ENCODE peak calls at places on chromosomes 13 and 19, in ten cellular contexts. One of them, this sample, is unnamed.

GRCh38 chr13:48769107-48769704 is 115.5 kb downstream of the CYSLTR2 start:
- DNase-seq in AG08395: peak; percentile 83
- DNase-seq in nephron progenitor cell: peak; percentile 81
- DNase-seq in AG08396: peak; percentile 57
- DNase-seq in stimulated activated CD4-positive, alpha-beta T cell treated with anti-CD3 and anti-CD28 coated beads, Interleukin-2, amount 100 ng/mL, for 4 hours: peak; percentile 79
- DNase-seq in iPS DF 19.7: peak; percentile 52
- DNase-seq in RPMI7951: peak; percentile 77
- DNase-seq in SW 1271: peak; percentile 4
- DNase-seq in NCI-H2107: peak; percentile 58
- DNase-seq in GM04504: peak; percentile 80
- DNase-seq in this sample: peak; percentile 70

GRCh38 chr19:10044390-10044789 is 31.1 kb downstream of the RDH8 start:
- DNase-seq in AG08395: no peak
- DNase-seq in nephron progenitor cell: no peak
- DNase-seq in AG08396: no peak
- DNase-seq in stimulated activated CD4-positive, alpha-beta T cell treated with anti-CD3 and anti-CD28 coated beads, Interleukin-2, amount 100 ng/mL, for 4 hours: no peak
- DNase-seq in iPS DF 19.7: no peak
- DNase-seq in RPMI7951: no peak
- DNase-seq in SW 1271: no peak
- DNase-seq in NCI-H2107: no peak
- DNase-seq in GM04504: no peak
- DNase-seq in this sample: no peak

GRCh38 chr13:39918837-39919236 is 263.4 kb downstream of the COG6 start:
- DNase-seq in AG08395: no peak
- DNase-seq in nephron progenitor cell: no peak
- DNase-seq in AG08396: no peak
- DNase-seq in stimulated activated CD4-positive, alpha-beta T cell treated with anti-CD3 and anti-CD28 coated beads, Interleukin-2, amount 100 ng/mL, for 4 hours: no peak
- DNase-seq in iPS DF 19.7: no peak
- DNase-seq in RPMI7951: no peak
- DNase-seq in SW 1271: no peak
- DNase-seq in NCI-H2107: no peak
- DNase-seq in GM04504: no peak
- DNase-seq in this sample: no peak

GRCh38 chr13:112740502-112741131 is 50.8 kb downstream of the ATP11A start:
- DNase-seq in AG08395: peak; percentile 89
- DNase-seq in nephron progenitor cell: no peak
- DNase-seq in AG08396: peak; percentile 85
- DNase-seq in stimulated activated CD4-positive, alpha-beta T cell treated with anti-CD3 and anti-CD28 coated beads, Interleukin-2, amount 100 ng/mL, for 4 hours: no peak
- DNase-seq in iPS DF 19.7: no peak
- DNase-seq in RPMI7951: peak; percentile 60
- DNase-seq in SW 1271: no peak
- DNase-seq in NCI-H2107: peak; percentile 61
- DNase-seq in GM04504: peak; percentile 93
- DNase-seq in this sample: peak; percentile 71

GRCh38 chr13:112974676-112975075 is 5.7 kb downstream of the MCF2L start:
- DNase-seq in AG08395: no peak
- DNase-seq in nephron progenitor cell: no peak
- DNase-seq in AG08396: no peak
- DNase-seq in stimulated activated CD4-positive, alpha-beta T cell treated with anti-CD3 and anti-CD28 coated beads, Interleukin-2, amount 100 ng/mL, for 4 hours: no peak
- DNase-seq in iPS DF 19.7: no peak
- DNase-seq in RPMI7951: no peak
- DNase-seq in SW 1271: no peak
- DNase-seq in NCI-H2107: no peak
- DNase-seq in GM04504: no peak
- DNase-seq in this sample: no peak

GRCh38 chr19:14479985-14480694 is 5.0 kb upstream of the PTGER1 start:
- DNase-seq in AG08395: peak; percentile 45
- DNase-seq in nephron progenitor cell: peak; percentile 89
- DNase-seq in AG08396: peak; percentile 80
- DNase-seq in stimulated activated CD4-positive, alpha-beta T cell treated with anti-CD3 and anti-CD28 coated beads, Interleukin-2, amount 100 ng/mL, for 4 hours: peak; percentile 49
- DNase-seq in iPS DF 19.7: no peak
- DNase-seq in RPMI7951: no peak
- DNase-seq in SW 1271: no peak
- DNase-seq in NCI-H2107: no peak
- DNase-seq in GM04504: no peak
- DNase-seq in this sample: peak; percentile 77

GRCh38 chr19:41554902-41555301 is 21.1 kb upstream of the CEACAM21 start:
- DNase-seq in AG08395: no peak
- DNase-seq in nephron progenitor cell: no peak
- DNase-seq in AG08396: no peak
- DNase-seq in stimulated activated CD4-positive, alpha-beta T cell treated with anti-CD3 and anti-CD28 coated beads, Interleukin-2, amount 100 ng/mL, for 4 hours: no peak
- DNase-seq in iPS DF 19.7: no peak
- DNase-seq in RPMI7951: no peak
- DNase-seq in SW 1271: no peak
- DNase-seq in NCI-H2107: no peak
- DNase-seq in GM04504: no peak
- DNase-seq in this sample: no peak

GRCh38 chr13:112587359-112587766 is 590 bp downstream of the TUBGCP3 start:
- DNase-seq in AG08395: peak; percentile 96
- DNase-seq in nephron progenitor cell: peak; percentile 84
- DNase-seq in AG08396: peak; percentile 97
- DNase-seq in stimulated activated CD4-positive, alpha-beta T cell treated with anti-CD3 and anti-CD28 coated beads, Interleukin-2, amount 100 ng/mL, for 4 hours: peak; percentile 73
- DNase-seq in iPS DF 19.7: no peak
- DNase-seq in RPMI7951: peak; percentile 86
- DNase-seq in SW 1271: peak; percentile 0
- DNase-seq in NCI-H2107: peak; percentile 49
- DNase-seq in GM04504: peak; percentile 72
- DNase-seq in this sample: peak; percentile 86

GRCh38 chr19:7226749-7227148 is 67.5 kb downstream of the INSR start:
- DNase-seq in AG08395: no peak
- DNase-seq in nephron progenitor cell: no peak
- DNase-seq in AG08396: no peak
- DNase-seq in stimulated activated CD4-positive, alpha-beta T cell treated with anti-CD3 and anti-CD28 coated beads, Interleukin-2, amount 100 ng/mL, for 4 hours: no peak
- DNase-seq in iPS DF 19.7: no peak
- DNase-seq in RPMI7951: no peak
- DNase-seq in SW 1271: no peak
- DNase-seq in NCI-H2107: no peak
- DNase-seq in GM04504: no peak
- DNase-seq in this sample: no peak

GRCh38 chr13:21777813-21778212 is 106.9 kb downstream of the FGF9 start:
- DNase-seq in AG08395: no peak
- DNase-seq in nephron progenitor cell: no peak
- DNase-seq in AG08396: no peak
- DNase-seq in stimulated activated CD4-positive, alpha-beta T cell treated with anti-CD3 and anti-CD28 coated beads, Interleukin-2, amount 100 ng/mL, for 4 hours: no peak
- DNase-seq in iPS DF 19.7: no peak
- DNase-seq in RPMI7951: no peak
- DNase-seq in SW 1271: no peak
- DNase-seq in NCI-H2107: no peak
- DNase-seq in GM04504: no peak
- DNase-seq in this sample: no peak

GRCh38 chr19:19540707-19541515 is 2.8 kb downstream of the CILP2 start:
- DNase-seq in AG08395: peak; percentile 66
- DNase-seq in nephron progenitor cell: peak; percentile 70
- DNase-seq in AG08396: peak; percentile 86
- DNase-seq in stimulated activated CD4-positive, alpha-beta T cell treated with anti-CD3 and anti-CD28 coated beads, Interleukin-2, amount 100 ng/mL, for 4 hours: peak; percentile 65
- DNase-seq in iPS DF 19.7: peak; percentile 83
- DNase-seq in RPMI7951: no peak
- DNase-seq in SW 1271: no peak
- DNase-seq in NCI-H2107: no peak
- DNase-seq in GM04504: no peak
- DNase-seq in this sample: peak; percentile 74

GRCh38 chr19:35501684-35502083 is 11.4 kb upstream of the KRTDAP start:
- DNase-seq in AG08395: no peak
- DNase-seq in nephron progenitor cell: no peak
- DNase-seq in AG08396: no peak
- DNase-seq in stimulated activated CD4-positive, alpha-beta T cell treated with anti-CD3 and anti-CD28 coated beads, Interleukin-2, amount 100 ng/mL, for 4 hours: no peak
- DNase-seq in iPS DF 19.7: no peak
- DNase-seq in RPMI7951: no peak
- DNase-seq in SW 1271: no peak
- DNase-seq in NCI-H2107: no peak
- DNase-seq in GM04504: no peak
- DNase-seq in this sample: peak; percentile 68

GRCh38 chr19:35879770-35880317 is 11.5 kb downstream of the APLP1 start:
- DNase-seq in AG08395: peak; percentile 97
- DNase-seq in nephron progenitor cell: peak; percentile 100
- DNase-seq in AG08396: peak; percentile 95
- DNase-seq in stimulated activated CD4-positive, alpha-beta T cell treated with anti-CD3 and anti-CD28 coated beads, Interleukin-2, amount 100 ng/mL, for 4 hours: no peak
- DNase-seq in iPS DF 19.7: no peak
- DNase-seq in RPMI7951: peak; percentile 92
- DNase-seq in SW 1271: no peak
- DNase-seq in NCI-H2107: no peak
- DNase-seq in GM04504: peak; percentile 84
- DNase-seq in this sample: peak; percentile 95

GRCh38 chr13:75587679-75588078 is 38.1 kb downstream of the UCHL3 start:
- DNase-seq in AG08395: no peak
- DNase-seq in nephron progenitor cell: no peak
- DNase-seq in AG08396: no peak
- DNase-seq in stimulated activated CD4-positive, alpha-beta T cell treated with anti-CD3 and anti-CD28 coated beads, Interleukin-2, amount 100 ng/mL, for 4 hours: no peak
- DNase-seq in iPS DF 19.7: peak; percentile 72
- DNase-seq in RPMI7951: no peak
- DNase-seq in SW 1271: no peak
- DNase-seq in NCI-H2107: no peak
- DNase-seq in GM04504: no peak
- DNase-seq in this sample: no peak

GRCh38 chr13:35367586-35367985 is 108.9 kb downstream of the MAB21L1 start:
- DNase-seq in AG08395: no peak
- DNase-seq in nephron progenitor cell: no peak
- DNase-seq in AG08396: no peak
- DNase-seq in stimulated activated CD4-positive, alpha-beta T cell treated with anti-CD3 and anti-CD28 coated beads, Interleukin-2, amount 100 ng/mL, for 4 hours: no peak
- DNase-seq in iPS DF 19.7: no peak
- DNase-seq in RPMI7951: no peak
- DNase-seq in SW 1271: no peak
- DNase-seq in NCI-H2107: no peak
- DNase-seq in GM04504: no peak
- DNase-seq in this sample: no peak

GRCh38 chr19:39502640-39503417 is 4.1 kb downstream of the DLL3 start:
- DNase-seq in AG08395: peak; percentile 86
- DNase-seq in nephron progenitor cell: peak; percentile 84
- DNase-seq in AG08396: peak; percentile 93
- DNase-seq in stimulated activated CD4-positive, alpha-beta T cell treated with anti-CD3 and anti-CD28 coated beads, Interleukin-2, amount 100 ng/mL, for 4 hours: peak; percentile 65
- DNase-seq in iPS DF 19.7: no peak
- DNase-seq in RPMI7951: peak; percentile 67
- DNase-seq in SW 1271: peak; percentile 14
- DNase-seq in NCI-H2107: no peak
- DNase-seq in GM04504: peak; percentile 24
- DNase-seq in this sample: peak; percentile 86

GRCh38 chr13:44171151-44171550 is 202.5 kb upstream of the SERP2 start:
- DNase-seq in AG08395: no peak
- DNase-seq in nephron progenitor cell: no peak
- DNase-seq in AG08396: no peak
- DNase-seq in stimulated activated CD4-positive, alpha-beta T cell treated with anti-CD3 and anti-CD28 coated beads, Interleukin-2, amount 100 ng/mL, for 4 hours: no peak
- DNase-seq in iPS DF 19.7: no peak
- DNase-seq in RPMI7951: no peak
- DNase-seq in SW 1271: no peak
- DNase-seq in NCI-H2107: no peak
- DNase-seq in GM04504: no peak
- DNase-seq in this sample: no peak

GRCh38 chr13:93843082-93843481 is 616.5 kb downstream of the GPC6 start:
- DNase-seq in AG08395: no peak
- DNase-seq in nephron progenitor cell: no peak
- DNase-seq in AG08396: no peak
- DNase-seq in stimulated activated CD4-positive, alpha-beta T cell treated with anti-CD3 and anti-CD28 coated beads, Interleukin-2, amount 100 ng/mL, for 4 hours: no peak
- DNase-seq in iPS DF 19.7: no peak
- DNase-seq in RPMI7951: no peak
- DNase-seq in SW 1271: no peak
- DNase-seq in NCI-H2107: no peak
- DNase-seq in GM04504: no peak
- DNase-seq in this sample: no peak

GRCh38 chr13:58620171-58620570 is 988.6 kb downstream of the PCDH17 start:
- DNase-seq in AG08395: no peak
- DNase-seq in nephron progenitor cell: no peak
- DNase-seq in AG08396: no peak
- DNase-seq in stimulated activated CD4-positive, alpha-beta T cell treated with anti-CD3 and anti-CD28 coated beads, Interleukin-2, amount 100 ng/mL, for 4 hours: no peak
- DNase-seq in iPS DF 19.7: no peak
- DNase-seq in RPMI7951: no peak
- DNase-seq in SW 1271: no peak
- DNase-seq in NCI-H2107: no peak
- DNase-seq in GM04504: no peak
- DNase-seq in this sample: no peak

GRCh38 chr19:2840794-2841790 is at the start of gene ZNF555:
- DNase-seq in AG08395: peak; percentile 99
- DNase-seq in nephron progenitor cell: peak; percentile 96
- DNase-seq in AG08396: peak; percentile 100
- DNase-seq in stimulated activated CD4-positive, alpha-beta T cell treated with anti-CD3 and anti-CD28 coated beads, Interleukin-2, amount 100 ng/mL, for 4 hours: peak; percentile 99
- DNase-seq in iPS DF 19.7: peak; percentile 97
- DNase-seq in RPMI7951: peak; percentile 99
- DNase-seq in SW 1271: peak; percentile 99
- DNase-seq in NCI-H2107: no peak
- DNase-seq in GM04504: peak; percentile 99
- DNase-seq in this sample: peak; percentile 99

GRCh38 chr19:57560049-57560491 is 407 bp upstream of the ZNF550 start:
- DNase-seq in AG08395: peak; percentile 69
- DNase-seq in nephron progenitor cell: no peak
- DNase-seq in AG08396: peak; percentile 88
- DNase-seq in stimulated activated CD4-positive, alpha-beta T cell treated with anti-CD3 and anti-CD28 coated beads, Interleukin-2, amount 100 ng/mL, for 4 hours: no peak
- DNase-seq in iPS DF 19.7: no peak
- DNase-seq in RPMI7951: peak; percentile 90
- DNase-seq in SW 1271: no peak
- DNase-seq in NCI-H2107: no peak
- DNase-seq in GM04504: peak; percentile 83
- DNase-seq in this sample: peak; percentile 92

GRCh38 chr19:597406-598315 is 8.0 kb downstream of the HCN2 start:
- DNase-seq in AG08395: no peak
- DNase-seq in nephron progenitor cell: no peak
- DNase-seq in AG08396: no peak
- DNase-seq in stimulated activated CD4-positive, alpha-beta T cell treated with anti-CD3 and anti-CD28 coated beads, Interleukin-2, amount 100 ng/mL, for 4 hours: no peak
- DNase-seq in iPS DF 19.7: no peak
- DNase-seq in RPMI7951: no peak
- DNase-seq in SW 1271: no peak
- DNase-seq in NCI-H2107: no peak
- DNase-seq in GM04504: no peak
- DNase-seq in this sample: no peak

GRCh38 chr19:12785431-12786011 is 5.8 kb upstream of the JUNB start:
- DNase-seq in AG08395: no peak
- DNase-seq in nephron progenitor cell: no peak
- DNase-seq in AG08396: no peak
- DNase-seq in stimulated activated CD4-positive, alpha-beta T cell treated with anti-CD3 and anti-CD28 coated beads, Interleukin-2, amount 100 ng/mL, for 4 hours: no peak
- DNase-seq in iPS DF 19.7: no peak
- DNase-seq in RPMI7951: no peak
- DNase-seq in SW 1271: no peak
- DNase-seq in NCI-H2107: no peak
- DNase-seq in GM04504: no peak
- DNase-seq in this sample: no peak

GRCh38 chr19:16372065-16372915 is 47.7 kb downstream of the KLF2 start:
- DNase-seq in AG08395: no peak
- DNase-seq in nephron progenitor cell: no peak
- DNase-seq in AG08396: no peak
- DNase-seq in stimulated activated CD4-positive, alpha-beta T cell treated with anti-CD3 and anti-CD28 coated beads, Interleukin-2, amount 100 ng/mL, for 4 hours: no peak
- DNase-seq in iPS DF 19.7: no peak
- DNase-seq in RPMI7951: no peak
- DNase-seq in SW 1271: no peak
- DNase-seq in NCI-H2107: no peak
- DNase-seq in GM04504: no peak
- DNase-seq in this sample: no peak

GRCh38 chr13:45885194-45885593 is 33.6 kb upstream of the SIAH3 start:
- DNase-seq in AG08395: no peak
- DNase-seq in nephron progenitor cell: no peak
- DNase-seq in AG08396: no peak
- DNase-seq in stimulated activated CD4-positive, alpha-beta T cell treated with anti-CD3 and anti-CD28 coated beads, Interleukin-2, amount 100 ng/mL, for 4 hours: no peak
- DNase-seq in iPS DF 19.7: no peak
- DNase-seq in RPMI7951: no peak
- DNase-seq in SW 1271: no peak
- DNase-seq in NCI-H2107: no peak
- DNase-seq in GM04504: no peak
- DNase-seq in this sample: no peak

GRCh38 chr13:56351041-56351440 is 789.7 kb upstream of the PRR20A start:
- DNase-seq in AG08395: no peak
- DNase-seq in nephron progenitor cell: no peak
- DNase-seq in AG08396: no peak
- DNase-seq in stimulated activated CD4-positive, alpha-beta T cell treated with anti-CD3 and anti-CD28 coated beads, Interleukin-2, amount 100 ng/mL, for 4 hours: no peak
- DNase-seq in iPS DF 19.7: peak; percentile 2
- DNase-seq in RPMI7951: no peak
- DNase-seq in SW 1271: no peak
- DNase-seq in NCI-H2107: peak; percentile 34
- DNase-seq in GM04504: no peak
- DNase-seq in this sample: no peak

GRCh38 chr19:18502236-18502632 is 19.6 kb downstream of the ELL start:
- DNase-seq in AG08395: no peak
- DNase-seq in nephron progenitor cell: no peak
- DNase-seq in AG08396: no peak
- DNase-seq in stimulated activated CD4-positive, alpha-beta T cell treated with anti-CD3 and anti-CD28 coated beads, Interleukin-2, amount 100 ng/mL, for 4 hours: no peak
- DNase-seq in iPS DF 19.7: no peak
- DNase-seq in RPMI7951: no peak
- DNase-seq in SW 1271: no peak
- DNase-seq in NCI-H2107: no peak
- DNase-seq in GM04504: no peak
- DNase-seq in this sample: no peak

GRCh38 chr19:45418812-45419211 is 4.9 kb downstream of the ERCC1 start:
- DNase-seq in AG08395: no peak
- DNase-seq in nephron progenitor cell: no peak
- DNase-seq in AG08396: no peak
- DNase-seq in stimulated activated CD4-positive, alpha-beta T cell treated with anti-CD3 and anti-CD28 coated beads, Interleukin-2, amount 100 ng/mL, for 4 hours: no peak
- DNase-seq in iPS DF 19.7: no peak
- DNase-seq in RPMI7951: no peak
- DNase-seq in SW 1271: no peak
- DNase-seq in NCI-H2107: no peak
- DNase-seq in GM04504: no peak
- DNase-seq in this sample: no peak

This sample was measured in Daoy.